ENCODE peak calls at places on chromosomes 11 and 22, in nine cellular contexts. C is psoas muscle, Q is OCI-LY7, D is AG04450, Z is tibial artery, V is A549, E is MG63, L is right atrium auricular region, H is iPS DF 6.9. I is an unnamed sample. For H3K9me3, the result is how much of the 10 kb centered on the place peaks cover.

GRCh38 chr11:34602245-34602644 is 18.6 kb upstream of the EHF start:
- DNase-seq in C (no peak), Q (no peak), D (no peak), Z (no peak), V (no peak), E (no peak), L (no peak), H (no peak), I (no peak)

GRCh38 chr11:102940714-102941588 is 14.6 kb downstream of the MMP13 start:
- DNase-seq in C (no peak), Q (peak), D (peak), Z (no peak), V (peak), E (peak), L (no peak), H (peak), I (no peak)

GRCh38 chr22:44441401-44442185 is 56.4 kb downstream of the RTL6 start:
- DNase-seq in C (no peak), Q (no peak), D (no peak), Z (peak), V (no peak), E (no peak), L (no peak), H (no peak), I (no peak)

GRCh38 chr11:95849087-95849825 is 59.0 kb downstream of the CEP57 start:
- DNase-seq in C (peak), Q (peak), D (no peak), Z (peak), V (peak), E (peak), L (peak), H (peak), I (peak)

GRCh38 chr11:58330861-58331260 is 28.0 kb downstream of the OR5B17 start:
- DNase-seq in C (no peak), Q (no peak), D (peak), Z (no peak), V (no peak), E (no peak), L (no peak), H (no peak), I (no peak)

GRCh38 chr11:82046778-82047177 is 686.9 kb downstream of the FAM181B start:
- DNase-seq in C (no peak), Q (no peak), D (no peak), Z (no peak), V (no peak), E (no peak), L (no peak), H (no peak), I (peak)

GRCh38 chr11:133595998-133596590 is 63.8 kb upstream of the OPCML start:
- DNase-seq in C (no peak), Q (no peak), D (no peak), Z (no peak), V (no peak), E (no peak), L (no peak), H (no peak), I (no peak)

GRCh38 chr11:134522782-134523570 is 110.9 kb upstream of the B3GAT1 start:
- DNase-seq in C (peak), Q (no peak), D (no peak), Z (no peak), V (no peak), E (no peak), L (no peak), H (no peak), I (no peak)

GRCh38 chr22:40036591-40037225 is 42.0 kb downstream of the FAM83F start:
- DNase-seq in C (peak), Q (peak), D (peak), Z (peak), V (peak), E (peak), L (no peak), H (peak), I (no peak)

GRCh38 chr22:25745341-25746011 is 3.5 kb downstream of the MYO18B start:
- DNase-seq in C (no peak), Q (no peak), D (no peak), Z (no peak), V (no peak), E (no peak), L (no peak), H (no peak), I (no peak)

GRCh38 chr11:63888170-63889086 is 28.5 kb downstream of the RCOR2 start:
- DNase-seq in C (peak), Q (peak), D (no peak), Z (peak), V (no peak), E (peak), L (peak), H (no peak), I (no peak)

GRCh38 chr11:91164452-91164822 is 941.6 kb upstream of the CHORDC1 start:
- DNase-seq in C (no peak), Q (no peak), D (no peak), Z (no peak), V (no peak), E (no peak), L (no peak), H (no peak), I (no peak)

GRCh38 chr11:70367071-70367470 is 31.3 kb upstream of the CTTN start:
- DNase-seq in C (no peak), Q (no peak), D (peak), Z (no peak), V (no peak), E (peak), L (no peak), H (no peak), I (no peak)

GRCh38 chr22:50089231-50090140 is at the start of gene MOV10L1:
- DNase-seq in C (no peak), Q (no peak), D (no peak), Z (no peak), V (no peak), E (no peak), L (peak), H (no peak), I (no peak)

GRCh38 chr22:44933829-44934735 is 75.7 kb downstream of the PHF21B start:
- DNase-seq in C (no peak), Q (no peak), D (no peak), Z (no peak), V (no peak), E (no peak), L (no peak), H (no peak), I (no peak)

GRCh38 chr22:31378123-31378522 is 21.3 kb upstream of the DRG1 start:
- DNase-seq in C (no peak), Q (no peak), D (no peak), Z (no peak), V (no peak), E (no peak), L (no peak), H (no peak), I (no peak)

GRCh38 chr22:29661355-29661754 is 57.9 kb downstream of the NF2 start:
- DNase-seq in C (no peak), Q (no peak), D (no peak), Z (no peak), V (no peak), E (peak), L (no peak), H (no peak), I (no peak)

GRCh38 chr11:64854534-64855502 is 10.4 kb upstream of the CDC42BPG start:
- DNase-seq in C (peak), Q (no peak), D (peak), Z (peak), V (peak), E (peak), L (peak), H (no peak), I (no peak)

GRCh38 chr11:116638463-116638862 is 134.3 kb downstream of the BUD13 start:
- DNase-seq in C (no peak), Q (no peak), D (no peak), Z (no peak), V (no peak), E (no peak), L (no peak), H (no peak), I (no peak)

GRCh38 chr11:100851129-100851528 is 164.0 kb downstream of the ARHGAP42 start:
- DNase-seq in C (no peak), Q (no peak), D (no peak), Z (no peak), V (no peak), E (no peak), L (no peak), H (no peak), I (no peak)

GRCh38 chr11:8671651-8672062 is 10.8 kb downstream of the TRIM66 start:
- DNase-seq in C (no peak), Q (no peak), D (peak), Z (no peak), V (no peak), E (peak), L (peak), H (no peak), I (no peak)

GRCh38 chr11:47948137-47948536 is 32.2 kb upstream of the PTPRJ start:
- DNase-seq in C (no peak), Q (no peak), D (no peak), Z (no peak), V (no peak), E (no peak), L (no peak), H (no peak), I (no peak)

GRCh38 chr22:29154364-29155048 is 51.2 kb upstream of the EMID1 start:
- DNase-seq in C (peak), Q (peak), D (peak), Z (peak), V (peak), E (peak), L (peak), H (peak), I (no peak)

GRCh38 chr11:134278356-134278755 is 2.2 kb downstream of the GLB1L3 start:
- DNase-seq in C (no peak), Q (no peak), D (no peak), Z (no peak), V (no peak), E (no peak), L (peak), H (no peak), I (no peak)

GRCh38 chr11:64566042-64566914 is 24.7 kb upstream of the SLC22A12 start:
- DNase-seq in C (no peak), Q (peak), D (peak), Z (peak), V (peak), E (peak), L (peak), H (peak), I (peak)

GRCh38 chr11:3182462-3182852 is 17.3 kb upstream of the OSBPL5 start:
- DNase-seq in C (peak), Q (no peak), D (no peak), Z (no peak), V (no peak), E (no peak), L (no peak), H (no peak), I (no peak)

GRCh38 chr11:3674189-3674588 is 3.0 kb upstream of the CHRNA10 start:
- DNase-seq in C (no peak), Q (no peak), D (peak), Z (no peak), V (no peak), E (no peak), L (no peak), H (no peak), I (no peak)

GRCh38 chr11:76257040-76257730 is 50.9 kb upstream of the WNT11 start:
- DNase-seq in C (no peak), Q (no peak), D (no peak), Z (no peak), V (no peak), E (no peak), L (no peak), H (no peak), I (no peak)

GRCh38 chr11:123545726-123546125 is 108.7 kb downstream of the SCN3B start:
- DNase-seq in C (no peak), Q (no peak), D (no peak), Z (no peak), V (no peak), E (no peak), L (no peak), H (no peak), I (no peak)

GRCh38 chr11:66889974-66890373 is 33.1 kb downstream of the LRFN4 start:
- DNase-seq in C (peak), Q (no peak), D (no peak), Z (no peak), V (no peak), E (no peak), L (no peak), H (no peak), I (no peak)

GRCh38 chr11:1499899-1500298 is 13.3 kb upstream of the MOB2 start:
- DNase-seq in C (peak), Q (no peak), D (no peak), Z (peak), V (no peak), E (no peak), L (no peak), H (no peak), I (no peak)

GRCh38 chr11:119019996-119020395 is 1.4 kb downstream of the TRAPPC4 start:
- DNase-seq in C (no peak), Q (no peak), D (no peak), Z (no peak), V (no peak), E (no peak), L (no peak), H (no peak), I (no peak)

GRCh38 chr22:42716649-42717127 is 4.0 kb downstream of the A4GALT start:
- DNase-seq in C (no peak), Q (peak), D (no peak), Z (no peak), V (no peak), E (no peak), L (no peak), H (no peak), I (no peak)

GRCh38 chr22:30667092-30667485 is 586 bp downstream of the DUSP18 start:
- DNase-seq in C (no peak), Q (peak), D (no peak), Z (no peak), V (no peak), E (no peak), L (no peak), H (no peak), I (no peak)

GRCh38 chr22:36374603-36375024 is 13.2 kb downstream of the MYH9 start:
- DNase-seq in C (no peak), Q (no peak), D (no peak), Z (no peak), V (no peak), E (peak), L (no peak), H (no peak), I (no peak)

GRCh38 chr11:120211522-120212258 is 858 bp downstream of the OAF start:
- DNase-seq in C (no peak), Q (no peak), D (no peak), Z (no peak), V (no peak), E (no peak), L (no peak), H (no peak), I (no peak)

GRCh38 chr11:69380921-69381581 is 87.1 kb downstream of the MYEOV start:
- DNase-seq in C (peak), Q (no peak), D (no peak), Z (no peak), V (no peak), E (peak), L (no peak), H (no peak), I (no peak)

GRCh38 chr11:35163707-35164496 is 24.9 kb downstream of the CD44 start:
- DNase-seq in C (no peak), Q (peak), D (no peak), Z (no peak), V (no peak), E (no peak), L (no peak), H (no peak), I (no peak)

GRCh38 chr22:47232753-47233152 is 470.3 kb downstream of the TBC1D22A start:
- DNase-seq in C (no peak), Q (no peak), D (no peak), Z (no peak), V (no peak), E (no peak), L (no peak), H (no peak), I (no peak)
- H3K9me3 ChIP-seq in C (under half), Q (under half), D (under half), Z (under half), V (under half), E (under half), L (under half), H (under half), I (under half)

GRCh38 chr22:48448821-48449220 is 1378.9 kb downstream of the BRD1 start:
- DNase-seq in C (no peak), Q (no peak), D (no peak), Z (no peak), V (no peak), E (no peak), L (no peak), H (no peak), I (no peak)
- H3K9me3 ChIP-seq in C (under half), Q (under half), D (half or more), Z (under half), V (under half), E (under half), L (under half), H (under half), I (under half)

GRCh38 chr11:113721462-113722066 is 15.5 kb upstream of the TMPRSS5 start:
- DNase-seq in C (no peak), Q (no peak), D (no peak), Z (no peak), V (no peak), E (no peak), L (no peak), H (no peak), I (no peak)

GRCh38 chr11:113723706-113724246 is 17.7 kb upstream of the TMPRSS5 start:
- DNase-seq in C (no peak), Q (no peak), D (no peak), Z (no peak), V (no peak), E (no peak), L (no peak), H (no peak), I (no peak)

GRCh38 chr11:113722221-113722620 is 16.1 kb upstream of the TMPRSS5 start:
- DNase-seq in C (no peak), Q (no peak), D (no peak), Z (no peak), V (no peak), E (no peak), L (no peak), H (no peak), I (no peak)

GRCh38 chr11:113725411-113725810 is 19.3 kb upstream of the TMPRSS5 start:
- DNase-seq in C (no peak), Q (no peak), D (no peak), Z (no peak), V (no peak), E (no peak), L (no peak), H (no peak), I (no peak)

DNA sequence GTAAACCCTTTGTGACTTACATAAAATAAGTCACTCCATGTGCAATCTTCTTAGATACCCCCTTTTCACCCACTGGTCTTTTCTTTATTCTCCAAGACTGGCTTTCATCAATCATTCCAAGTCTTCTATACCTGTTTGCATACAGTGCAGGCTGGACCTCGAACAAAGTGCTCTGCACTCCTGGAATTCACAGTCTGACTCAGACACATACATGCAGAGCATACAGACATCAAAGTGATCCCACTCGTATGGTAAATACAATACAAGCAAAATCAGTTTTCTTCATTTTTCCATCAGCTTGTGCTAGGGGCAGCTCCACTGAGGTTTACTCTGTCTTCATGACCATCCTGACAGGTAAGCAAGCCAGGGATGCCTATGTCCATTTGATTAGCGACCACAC is 16.8 kb upstream of the TMPRSS5 start:
- DNase-seq in C (no peak), Q (no peak), D (no peak), Z (no peak), V (no peak), E (no peak), L (no peak), H (no peak), I (no peak)
- H3K9me3 ChIP-seq in C (under half), Q (under half), D (under half), Z (under half), V (under half), E (under half), L (under half), H (under half), I (under half)

GRCh38 chr11:55634813-55635212 is at the start of gene OR4P4:
- DNase-seq in C (no peak), Q (no peak), D (no peak), Z (no peak), V (no peak), E (no peak), L (no peak), H (no peak), I (no peak)
- H3K9me3 ChIP-seq in C (under half), Q (under half), D (under half), Z (under half), V (under half), E (under half), L (under half), H (under half), I (under half)

DNA sequence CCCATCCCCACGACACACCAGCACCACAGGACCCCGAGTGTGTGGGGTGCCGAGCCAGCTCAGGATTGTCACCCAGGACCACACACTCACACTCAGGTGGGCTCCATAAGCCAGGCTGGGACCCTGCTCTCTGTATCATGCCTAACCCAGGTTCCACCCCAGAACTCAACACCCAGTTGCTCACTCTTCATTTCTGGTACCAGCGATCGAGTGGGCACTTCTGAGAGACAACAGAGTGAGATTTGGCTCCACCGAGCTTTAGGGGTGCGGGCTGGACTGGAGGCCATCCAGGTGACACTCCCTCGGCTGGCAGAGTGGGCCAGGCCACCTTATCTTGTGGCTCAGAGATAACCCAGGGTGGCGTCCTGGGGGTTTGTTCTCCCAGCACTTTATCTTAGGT is 1323.8 kb downstream of the BRD1 start:
- DNase-seq in C (peak), Q (no peak), D (no peak), Z (no peak), V (no peak), E (no peak), L (no peak), H (no peak), I (no peak)
- H3K9me3 ChIP-seq in C (under half), Q (under half), D (half or more), Z (under half), V (under half), E (under half), L (under half), H (half or more), I (under half)

GRCh38 chr11:108204376-108204775 is 18.1 kb downstream of the NPAT start:
- DNase-seq in C (no peak), Q (no peak), D (no peak), Z (no peak), V (no peak), E (no peak), L (no peak), H (no peak), I (no peak)

GRCh38 chr11:108206171-108206570 is 16.3 kb downstream of the NPAT start:
- DNase-seq in C (peak), Q (no peak), D (no peak), Z (no peak), V (no peak), E (peak), L (no peak), H (no peak), I (no peak)

GRCh38 chr11:108203075-108203474 is 19.4 kb downstream of the NPAT start:
- DNase-seq in C (no peak), Q (no peak), D (no peak), Z (no peak), V (no peak), E (no peak), L (no peak), H (no peak), I (no peak)

GRCh38 chr11:108206969-108207682 is 15.3 kb downstream of the NPAT start:
- DNase-seq in C (no peak), Q (peak), D (no peak), Z (no peak), V (no peak), E (no peak), L (no peak), H (no peak), I (no peak)

GRCh38 chr11:108204918-108205499 is 17.4 kb downstream of the NPAT start:
- DNase-seq in C (no peak), Q (no peak), D (no peak), Z (no peak), V (no peak), E (no peak), L (no peak), H (no peak), I (no peak)
- H3K9me3 ChIP-seq in C (under half), Q (half or more), D (under half), Z (under half), V (under half), E (under half), L (under half), H (under half), I (under half)

DNA sequence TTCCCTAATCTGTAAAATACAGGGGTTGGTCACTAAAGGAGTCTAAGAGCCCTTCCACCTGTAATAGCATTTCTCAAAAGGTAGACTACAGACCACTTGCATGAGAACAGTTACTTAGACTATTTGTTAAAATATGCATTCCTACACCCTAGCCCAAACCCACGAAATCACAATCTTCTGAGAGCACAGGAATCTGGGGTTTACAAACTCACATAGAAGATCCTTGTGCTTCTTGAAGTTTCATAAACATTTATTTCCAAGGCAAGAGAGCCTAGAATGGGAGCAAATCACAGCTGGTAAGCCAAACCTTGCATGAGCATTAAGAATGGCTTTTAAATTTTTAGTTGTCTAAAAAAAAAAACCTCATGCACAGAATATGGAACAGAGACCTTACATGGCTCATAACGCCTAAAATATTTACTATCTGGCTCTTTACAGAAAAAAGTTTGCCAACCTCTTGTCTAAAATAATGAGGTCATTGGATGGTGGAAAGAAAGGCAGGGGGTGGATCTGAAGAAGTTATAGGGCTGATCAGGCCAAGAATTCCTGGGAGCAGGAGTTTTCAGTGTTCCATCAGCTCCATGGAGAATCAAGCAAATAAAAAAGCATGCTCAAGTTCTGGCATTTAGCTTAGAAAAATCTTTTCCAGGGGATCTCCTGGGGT is 133.4 kb downstream of the CCDC34 start:
- DNase-seq in C (no peak), Q (no peak), D (no peak), Z (no peak), V (no peak), E (no peak), L (no peak), H (no peak), I (no peak)
- H3K9me3 ChIP-seq in C (under half), Q (under half), D (under half), Z (under half), V (under half), E (under half), L (under half), H (under half), I (under half)